ENCODE peak calls at places on chromosomes 5 and 9, in eight cellular contexts. K, C, J, E, M, S, F and G are unnamed samples.

GRCh38 chr5:10019236-10019635 is 230.5 kb downstream of the ATPSCKMT start:
- DNase-seq in C (no peak), K (no peak), J (no peak), F (no peak), S (no peak), M (no peak), E (no peak), G (no peak)

GRCh38 chr5:95822038-95822407 is 503 bp downstream of the GLRX start:
- DNase-seq in E (peak; percentile 46), S (no peak), J (peak; percentile 81), M (peak; percentile 50), K (no peak), C (peak; percentile 16), F (peak; percentile 86), G (no peak)

GRCh38 chr5:95907067-95907705 is 54.5 kb downstream of the ELL2 start:
- DNase-seq in K (no peak), F (no peak), C (no peak), J (no peak), E (no peak), M (no peak), S (no peak), G (no peak)

GRCh38 chr5:60274704-60275103 is 381.2 kb upstream of the PDE4D start:
- DNase-seq in M (no peak), J (no peak), E (no peak), F (no peak), K (no peak), C (no peak), S (no peak), G (no peak)

GRCh38 chr5:28703651-28704260 is 1665.4 kb upstream of the CDH9 start:
- DNase-seq in F (no peak), S (no peak), M (no peak), K (no peak), E (no peak), C (no peak), J (no peak), G (no peak)

GRCh38 chr5:45281081-45281480 is 415.1 kb downstream of the HCN1 start:
- DNase-seq in J (no peak), K (no peak), S (no peak), F (no peak), C (no peak), M (no peak), E (no peak), G (no peak)

GRCh38 chr5:10726179-10726912 is 34.7 kb downstream of the DAP start:
- DNase-seq in J (no peak), K (no peak), S (no peak), F (no peak), M (no peak), E (no peak), C (no peak), G (no peak)

GRCh38 chr5:80822640-80823039 is 137.5 kb upstream of the RASGRF2 start:
- DNase-seq in J (no peak), E (peak; percentile 10), K (no peak), F (no peak), S (no peak), M (no peak), C (no peak), G (no peak)

GRCh38 chr9:125189011-125189360 is 617 bp downstream of the PPP6C start:
- DNase-seq in M (peak; percentile 51), F (peak; percentile 56), S (no peak), J (peak; percentile 32), E (peak; percentile 35), C (no peak), K (no peak), G (peak; percentile 75)

GRCh38 chr9:126357074-126357473 is 30.4 kb downstream of the MVB12B start:
- DNase-seq in S (no peak), J (no peak), M (no peak), K (no peak), E (no peak), C (no peak), F (no peak), G (no peak)

GRCh38 chr5:36939969-36940858 is 63.6 kb downstream of the NIPBL start:
- DNase-seq in M (no peak), S (no peak), F (no peak), E (no peak), K (no peak), C (no peak), J (peak; percentile 47), G (no peak)